ENCODE peak calls at places on chromosome 15, in ten cellular contexts. T, L, B, Q, Z, S, X, F, E and M are unnamed samples.

GRCh38 chr15:56798639-56799038 is 65.3 kb upstream of the ZNF280D start:
- DNase-seq in T (no peak), L (no peak), B (no peak), Q (no peak), Z (no peak), S (no peak), X (no peak), F (no peak), E (no peak), M (no peak)

GRCh38 chr15:64619880-64620839 is 155.2 kb downstream of the RBPMS2 start:
- DNase-seq in T (no peak), L (no peak), B (no peak), Q (no peak), Z (no peak), S (no peak), X (no peak), F (peak; percentile 25), E (no peak), M (no peak)

GRCh38 chr15:58584789-58585461 is 153.1 kb downstream of the LIPC start:
- DNase-seq in T (no peak), L (no peak), B (no peak), Q (no peak), Z (no peak), S (no peak), X (no peak), F (no peak), E (no peak), M (no peak)

GRCh38 chr15:27095809-27096580 is 125.0 kb downstream of the GABRG3 start:
- DNase-seq in T (no peak), L (no peak), B (no peak), Q (no peak), Z (no peak), S (no peak), X (no peak), F (no peak), E (no peak), M (no peak)

GRCh38 chr15:82739086-82739485 is 29.4 kb upstream of the AP3B2 start:
- DNase-seq in T (no peak), L (no peak), B (no peak), Q (no peak), Z (no peak), S (no peak), X (no peak), F (no peak), E (no peak), M (no peak)

GRCh38 chr15:98983333-98983732 is 24.3 kb downstream of the PGPEP1L start:
- DNase-seq in T (no peak), L (peak; percentile 74), B (no peak), Q (no peak), Z (peak; percentile 65), S (peak; percentile 34), X (peak; percentile 37), F (peak; percentile 87), E (no peak), M (no peak)

GRCh38 chr15:88012233-88012632 is 244.3 kb downstream of the NTRK3 start:
- DNase-seq in T (no peak), L (no peak), B (no peak), Q (no peak), Z (no peak), S (no peak), X (no peak), F (no peak), E (no peak), M (no peak)

GRCh38 chr15:80779658-80780415 is 667 bp downstream of the CEMIP start:
- DNase-seq in T (no peak), L (no peak), B (peak; percentile 54), Q (no peak), Z (peak; percentile 50), S (no peak), X (peak; percentile 33), F (peak; percentile 49), E (peak; percentile 51), M (peak; percentile 33)

DNA sequence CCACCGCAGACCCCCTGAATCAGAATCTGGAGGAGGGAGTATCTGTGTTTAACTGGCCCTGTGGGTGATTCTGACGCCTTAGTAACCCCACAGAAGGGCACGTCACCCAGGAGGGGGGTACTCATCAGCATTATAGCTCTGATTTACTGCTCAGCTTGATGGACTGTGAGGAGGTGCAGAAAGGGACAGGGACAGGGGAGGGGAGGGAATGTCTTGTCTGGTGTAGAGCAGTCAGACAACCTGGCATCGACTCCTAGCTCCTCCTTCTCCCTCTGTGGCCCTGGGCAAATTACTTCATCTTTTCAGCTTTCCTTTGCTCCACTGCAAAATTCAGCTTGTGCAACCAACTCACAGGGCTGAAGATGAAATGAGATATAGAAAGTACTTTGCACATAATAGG is 42.3 kb upstream of the GLCE start:
- DNase-seq in T (no peak), L (no peak), B (no peak), Q (no peak), Z (no peak), S (no peak), X (no peak), F (no peak), E (no peak), M (no peak)
- TF ChIP-seq CTCF in T (no peak), L (no peak), B (no peak), Q (no peak), Z (no peak), S (no peak), X (no peak), F (no peak), E (no peak), M (no peak)

GRCh38 chr15:38872732-38873131 is 308.1 kb upstream of the RASGRP1 start:
- DNase-seq in T (no peak), L (no peak), B (peak; percentile 46), Q (no peak), Z (no peak), S (no peak), X (no peak), F (no peak), E (no peak), M (no peak)

GRCh38 chr15:38876211-38876610 is 311.6 kb upstream of the RASGRP1 start:
- DNase-seq in T (no peak), L (no peak), B (no peak), Q (no peak), Z (no peak), S (no peak), X (no peak), F (no peak), E (no peak), M (no peak)

GRCh38 chr15:38871638-38872037 is 307.0 kb upstream of the RASGRP1 start:
- DNase-seq in T (no peak), L (no peak), B (no peak), Q (no peak), Z (no peak), S (no peak), X (no peak), F (no peak), E (no peak), M (no peak)

GRCh38 chr15:38874464-38874863 is 309.9 kb upstream of the RASGRP1 start:
- DNase-seq in T (no peak), L (no peak), B (no peak), Q (peak; percentile 67), Z (no peak), S (no peak), X (no peak), F (peak; percentile 38), E (no peak), M (no peak)

DNA sequence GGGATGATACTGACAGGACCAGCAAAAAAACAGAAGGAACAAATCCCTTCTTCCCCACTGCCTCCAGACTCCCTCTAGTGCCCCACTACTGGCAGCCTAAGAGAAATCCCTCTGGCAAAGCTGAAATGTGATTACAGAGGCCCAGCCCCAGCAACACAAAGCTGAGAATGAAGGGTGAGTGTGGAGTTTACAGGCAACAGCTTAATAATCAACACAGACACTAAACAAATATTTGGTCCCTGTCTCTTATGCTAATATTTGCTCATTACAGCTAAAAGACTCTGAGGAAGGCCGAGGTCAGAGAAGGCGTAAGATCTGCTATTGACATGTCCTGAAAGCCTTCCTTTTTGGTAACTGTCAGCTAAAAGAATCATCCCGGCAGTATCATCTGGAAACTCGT is 308.5 kb upstream of the RASGRP1 start:
- DNase-seq in T (no peak), L (no peak), B (no peak), Q (no peak), Z (no peak), S (no peak), X (no peak), F (peak; percentile 89), E (no peak), M (no peak)
- TF ChIP-seq CTCF in T (no peak), L (no peak), B (peak; percentile 16), Q (peak; percentile 10), Z (no peak), S (no peak), X (no peak), F (no peak), E (no peak), M (no peak)

GRCh38 chr15:84818221-84819131 is 1.3 kb downstream of the ALPK3 start:
- DNase-seq in T (no peak), L (no peak), B (peak; percentile 75), Q (no peak), Z (peak; percentile 16), S (no peak), X (no peak), F (peak; percentile 43), E (peak; percentile 80), M (peak; percentile 66)

GRCh38 chr15:84821501-84822021 is 4.4 kb downstream of the ALPK3 start:
- DNase-seq in T (no peak), L (no peak), B (no peak), Q (no peak), Z (peak; percentile 59), S (no peak), X (no peak), F (no peak), E (no peak), M (peak; percentile 68)

GRCh38 chr15:84819791-84820190 is 2.6 kb downstream of the ALPK3 start:
- DNase-seq in T (no peak), L (no peak), B (no peak), Q (no peak), Z (no peak), S (no peak), X (no peak), F (no peak), E (no peak), M (no peak)

GRCh38 chr15:84817461-84818081 is 415 bp downstream of the ALPK3 start:
- DNase-seq in T (no peak), L (no peak), B (peak; percentile 65), Q (no peak), Z (no peak), S (no peak), X (no peak), F (no peak), E (peak; percentile 72), M (peak; percentile 57)

GRCh38 chr15:84819291-84819768 is 2.2 kb downstream of the ALPK3 start:
- DNase-seq in T (no peak), L (no peak), B (no peak), Q (no peak), Z (no peak), S (no peak), X (no peak), F (peak; percentile 18), E (peak; percentile 32), M (peak; percentile 14)
- TF ChIP-seq CTCF in T (no peak), L (no peak), B (peak; percentile 37), Q (no peak), Z (no peak), S (no peak), X (no peak), F (no peak), E (no peak), M (peak; percentile 6)

DNA sequence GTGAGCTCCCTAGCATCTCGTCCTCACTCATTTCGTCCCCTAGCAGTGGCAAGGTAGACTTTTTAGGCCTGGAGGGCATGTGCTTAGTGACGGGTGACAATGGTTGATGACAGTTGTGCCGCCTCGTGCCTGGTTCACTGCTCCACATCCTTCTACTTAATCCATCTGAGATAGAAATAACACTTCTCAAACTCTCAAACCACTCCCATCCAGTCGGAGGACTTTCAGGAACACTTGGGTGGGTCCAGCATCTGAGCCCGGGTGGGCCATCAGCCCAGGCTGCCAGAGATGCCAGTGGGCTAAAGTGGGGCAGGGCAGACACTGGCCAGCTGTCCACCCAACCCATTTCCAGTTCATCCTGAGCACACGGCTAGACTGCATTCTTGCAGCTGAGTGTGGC is 79.7 kb upstream of the SMAD3 start:
- DNase-seq in T (no peak), L (no peak), B (no peak), Q (no peak), Z (no peak), S (no peak), X (no peak), F (no peak), E (no peak), M (no peak)
- TF ChIP-seq CTCF in T (no peak), L (no peak), B (no peak), Q (no peak), Z (no peak), S (no peak), X (no peak), F (no peak), E (no peak), M (no peak)